ENCODE peak calls at places on chromosome 11, in four cellular contexts. C is brain microvascular endothelial cell, I is caudate nucleus, L is DMS 273 treated with DMSO at 0.1 percent for 48 hours. M is an unnamed sample.

GRCh38 chr11:1075341-1075911 is 752 bp downstream of the MUC2 start:
- DNase-seq in C (no peak), I (no peak), L (no peak), M (no peak)

GRCh38 chr11:67117667-67118058 is 1.4 kb upstream of the KDM2A start:
- DNase-seq in C (no peak), I (no peak), L (no peak), M (peak)

GRCh38 chr11:45366196-45366595 is 80.1 kb upstream of the SYT13 start:
- DNase-seq in C (no peak), I (peak), L (no peak), M (peak)

GRCh38 chr11:76620471-76620870 is 50.1 kb downstream of the LRRC32 start:
- DNase-seq in C (peak), I (no peak), L (peak), M (no peak)

GRCh38 chr11:444397-445144 is 2.8 kb upstream of the ANO9 start:
- DNase-seq in C (no peak), I (no peak), L (no peak), M (peak)

GRCh38 chr11:116725434-116726221 is 47.2 kb downstream of the BUD13 start:
- DNase-seq in C (peak), I (no peak), L (no peak), M (no peak)

GRCh38 chr11:8258771-8259170 is 4.9 kb downstream of the LMO1 start:
- DNase-seq in C (peak), I (no peak), L (no peak), M (no peak)

GRCh38 chr11:108614086-108614485 is 20.5 kb upstream of the EXPH5 start:
- DNase-seq in C (no peak), I (no peak), L (no peak), M (no peak)

GRCh38 chr11:33375688-33376311 is 118.6 kb downstream of the HIPK3 start:
- DNase-seq in C (no peak), I (peak), L (no peak), M (peak)

GRCh38 chr11:120660024-120660565 is 148.5 kb downstream of the GRIK4 start:
- DNase-seq in C (peak), I (no peak), L (no peak), M (no peak)

GRCh38 chr11:70612459-70613141 is 214.3 kb downstream of the CTTN start:
- DNase-seq in C (no peak), I (no peak), L (no peak), M (no peak)

GRCh38 chr11:9003573-9004309 is at the start of gene NRIP3:
- DNase-seq in C (peak), I (no peak), L (no peak), M (peak)

GRCh38 chr11:58075781-58076180 is 45.0 kb downstream of the OR6Q1 start:
- DNase-seq in C (no peak), I (no peak), L (no peak), M (no peak)

GRCh38 chr11:131867457-131868257 is 497.2 kb downstream of the NTM start:
- DNase-seq in C (peak), I (peak), L (no peak), M (peak)

GRCh38 chr11:134654161-134654915 is 242.3 kb upstream of the B3GAT1 start:
- DNase-seq in C (no peak), I (no peak), L (no peak), M (no peak)

GRCh38 chr11:27921472-27921871 is 186.5 kb downstream of the KIF18A start:
- DNase-seq in C (no peak), I (no peak), L (no peak), M (no peak)

GRCh38 chr11:70278994-70279393 is 8.5 kb downstream of the PPFIA1 start:
- DNase-seq in C (no peak), I (no peak), L (no peak), M (no peak)

GRCh38 chr11:127000991-127001390 is 421 bp upstream of the KIRREL3 start:
- DNase-seq in C (no peak), I (no peak), L (no peak), M (no peak)

GRCh38 chr11:69317401-69318092 is 23.6 kb downstream of the MYEOV start:
- DNase-seq in C (peak), I (no peak), L (no peak), M (no peak)

GRCh38 chr11:3905080-3905953 is 49.9 kb downstream of the STIM1 start:
- DNase-seq in C (peak), I (peak), L (no peak), M (no peak)

GRCh38 chr11:114666760-114667159 is 11.6 kb upstream of the NXPE2 start:
- DNase-seq in C (no peak), I (no peak), L (no peak), M (no peak)

GRCh38 chr11:26753738-26754504 is 32.1 kb upstream of the SLC5A12 start:
- DNase-seq in C (peak), I (no peak), L (peak), M (peak)

GRCh38 chr11:57116654-57117053 is 65.1 kb upstream of the LRRC55 start:
- DNase-seq in C (peak), I (no peak), L (no peak), M (peak)

GRCh38 chr11:67404515-67405195 is 772 bp downstream of the TBC1D10C start:
- DNase-seq in C (no peak), I (no peak), L (no peak), M (no peak)

GRCh38 chr11:4044971-4045646 is 49.5 kb upstream of the RRM1 start:
- DNase-seq in C (no peak), I (peak), L (no peak), M (no peak)

GRCh38 chr11:112339566-112339965 is 78.9 kb upstream of the PLET1 start:
- DNase-seq in C (no peak), I (no peak), L (no peak), M (peak)

GRCh38 chr11:94671553-94672366 is 96.4 kb upstream of the AMOTL1 start:
- DNase-seq in C (peak), I (no peak), L (no peak), M (no peak)

GRCh38 chr11:107102692-107103463 is 84.6 kb upstream of the GUCY1A2 start:
- DNase-seq in C (no peak), I (no peak), L (no peak), M (no peak)